ENCODE peak calls at places on chromosomes 12 and 14, in five cellular contexts. Z is HCT116, L is HepG2, O is GM12878, G is K562. W is an unnamed sample.

GRCh38 chr14:24231263-24232120 is 675 bp downstream of the NEDD8 start:
- DNase-seq in Z (no peak), L (peak; percentile 40), O (no peak), G (peak; percentile 17), W (no peak)

GRCh38 chr12:9721394-9722092 is 11.4 kb downstream of the CLECL1 start:
- DNase-seq in Z (no peak), L (peak; percentile 15), O (peak; percentile 77), G (no peak), W (no peak)

GRCh38 chr14:52068741-52069616 is at the start of gene NID2:
- DNase-seq in Z (no peak), L (peak; percentile 20), O (no peak), G (peak; percentile 32), W (peak; percentile 92)

GRCh38 chr12:108367436-108367835 is 28.3 kb upstream of the CMKLR1 start:
- DNase-seq in Z (no peak), L (no peak), O (no peak), G (no peak), W (no peak)

GRCh38 chr12:115004469-115005146 is 320.6 kb upstream of the TBX3 start:
- DNase-seq in Z (no peak), L (no peak), O (no peak), G (no peak), W (no peak)

GRCh38 chr12:9034095-9034494 is 44.7 kb downstream of the KLRG1 start:
- DNase-seq in Z (no peak), L (no peak), O (no peak), G (no peak), W (no peak)

GRCh38 chr12:6956332-6956727 is 5.2 kb downstream of the PTPN6 start:
- DNase-seq in Z (no peak), L (no peak), O (no peak), G (no peak), W (no peak)

GRCh38 chr14:89013698-89014569 is 189.5 kb downstream of the TTC8 start:
- DNase-seq in Z (no peak), L (no peak), O (no peak), G (no peak), W (no peak)

GRCh38 chr14:24442240-24443052 is at the start of gene SDR39U1:
- DNase-seq in Z (peak; percentile 97), L (peak; percentile 100), O (peak; percentile 99), G (peak; percentile 93), W (peak; percentile 94)

GRCh38 chr12:100752841-100753240 is 41.7 kb upstream of the ANO4 start:
- DNase-seq in Z (no peak), L (no peak), O (no peak), G (no peak), W (no peak)

GRCh38 chr12:127083028-127083949 is 1183.7 kb upstream of the TMEM132C start:
- DNase-seq in Z (peak; percentile 54), L (peak; percentile 59), O (peak; percentile 68), G (peak; percentile 81), W (no peak)

GRCh38 chr12:18882690-18883089 is 144.8 kb downstream of the CAPZA3 start:
- DNase-seq in Z (no peak), L (peak; percentile 5), O (no peak), G (no peak), W (no peak)

GRCh38 chr12:131415781-131416180 is 295.1 kb upstream of the SFSWAP start:
- DNase-seq in Z (peak; percentile 44), L (no peak), O (no peak), G (peak; percentile 92), W (peak; percentile 66)

GRCh38 chr14:33307691-33308369 is 369.2 kb downstream of the NPAS3 start:
- DNase-seq in Z (no peak), L (no peak), O (no peak), G (no peak), W (no peak)

GRCh38 chr14:58717821-58718220 is 80.1 kb downstream of the DACT1 start:
- DNase-seq in Z (no peak), L (no peak), O (no peak), G (no peak), W (no peak)

GRCh38 chr12:46711756-46712155 is 114.0 kb downstream of the SLC38A4 start:
- DNase-seq in Z (no peak), L (no peak), O (no peak), G (no peak), W (no peak)

GRCh38 chr12:44296624-44297197 is 460.8 kb downstream of the TMEM117 start:
- DNase-seq in Z (no peak), L (peak; percentile 66), O (no peak), G (no peak), W (no peak)

GRCh38 chr12:79156846-79157463 is 292.4 kb downstream of the SYT1 start:
- DNase-seq in Z (no peak), L (no peak), O (no peak), G (no peak), W (no peak)

GRCh38 chr12:32843528-32844095 is 53.0 kb downstream of the PKP2 start:
- DNase-seq in Z (no peak), L (no peak), O (no peak), G (no peak), W (no peak)

GRCh38 chr12:1217191-1217949 is 226.3 kb downstream of the ERC1 start:
- DNase-seq in Z (no peak), L (no peak), O (no peak), G (no peak), W (no peak)

GRCh38 chr12:119869720-119870119 is 7.4 kb downstream of the CIT start:
- DNase-seq in Z (peak; percentile 12), L (no peak), O (no peak), G (peak; percentile 16), W (no peak)

GRCh38 chr12:27542628-27543027 is 18.6 kb downstream of the PPFIBP1 start:
- DNase-seq in Z (no peak), L (no peak), O (no peak), G (no peak), W (no peak)

GRCh38 chr14:60758875-60759274 is 24.3 kb downstream of the MNAT1 start:
- DNase-seq in Z (no peak), L (no peak), O (no peak), G (no peak), W (no peak)

GRCh38 chr14:60757617-60758016 is 23.1 kb downstream of the MNAT1 start:
- DNase-seq in Z (no peak), L (no peak), O (no peak), G (no peak), W (no peak)

GRCh38 chr14:60760209-60760608 is 25.6 kb downstream of the MNAT1 start:
- DNase-seq in Z (no peak), L (no peak), O (no peak), G (no peak), W (no peak)

GRCh38 chr14:60753264-60754126 is 18.9 kb downstream of the MNAT1 start:
- DNase-seq in Z (no peak), L (no peak), O (peak; percentile 87), G (peak; percentile 11), W (no peak)

DNA sequence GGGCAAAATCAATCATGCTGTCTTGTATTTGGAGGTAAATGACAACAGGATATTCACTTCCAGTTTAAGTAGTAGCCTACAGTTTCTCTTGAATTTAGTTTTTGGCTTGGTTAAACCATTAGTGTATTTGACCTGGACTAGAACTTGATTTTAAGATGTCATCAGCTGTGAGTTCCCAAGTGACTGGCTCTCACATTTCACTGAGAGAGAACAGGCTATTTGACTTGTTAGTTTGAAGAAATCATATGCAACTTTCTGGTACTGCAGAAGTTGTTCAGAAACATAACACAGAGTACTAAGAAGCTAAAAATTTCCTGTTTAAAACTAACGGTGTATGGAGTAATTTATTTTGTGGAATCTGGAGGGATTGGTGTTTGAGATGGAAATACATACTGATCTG is 22.3 kb downstream of the MNAT1 start:
- DNase-seq in Z (no peak), L (no peak), O (no peak), G (no peak), W (no peak)
- H4K20me1 ChIP-seq in Z (peaks cover 4% of the 10 kb centered on the region), L (no peaks in the 10 kb centered on the region), O (no peaks in the 10 kb centered on the region), G (peaks cover 3% of the 10 kb centered on the region), W (no peaks in the 10 kb centered on the region)

DNA sequence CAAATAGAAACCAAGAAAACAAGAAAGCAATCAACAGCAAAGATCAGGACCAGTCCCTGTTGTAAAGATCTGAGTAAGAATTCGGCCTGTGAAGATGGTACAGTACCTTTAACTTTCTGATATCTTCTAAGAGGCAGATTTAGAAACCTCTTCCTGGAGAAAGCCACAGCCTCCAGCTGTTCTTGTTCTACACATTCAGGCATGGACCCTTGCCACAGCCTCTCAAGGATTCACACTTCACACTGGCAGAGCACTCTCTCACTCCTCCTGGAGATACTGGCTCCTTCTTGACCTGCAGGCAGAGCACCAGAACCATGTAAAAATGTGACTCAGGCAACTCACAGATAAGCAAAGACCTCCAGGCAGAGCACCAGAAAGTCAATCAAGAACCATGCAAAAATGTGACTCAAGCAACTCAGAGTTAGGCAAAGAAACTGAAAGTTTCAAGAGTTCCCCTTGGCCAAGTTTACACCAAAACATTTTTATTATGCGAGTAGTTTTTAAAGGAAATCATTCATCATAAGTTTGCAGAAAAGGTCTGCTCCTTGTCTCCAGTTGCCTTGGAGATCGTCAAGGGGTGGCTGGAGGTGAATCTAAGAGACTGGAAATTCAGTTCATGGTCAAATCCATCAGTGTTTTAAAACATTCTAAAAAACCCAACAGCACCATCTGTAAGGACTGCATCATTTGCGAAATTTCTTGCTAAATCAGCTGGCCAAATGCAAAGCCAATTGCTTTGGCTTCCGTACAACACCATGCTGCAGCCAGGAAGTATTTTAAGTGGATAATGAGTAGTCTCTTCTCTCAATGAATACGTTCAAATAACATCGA is 119.3 kb upstream of the MDM1 start:
- DNase-seq in Z (no peak), L (no peak), O (peak; percentile 88), G (peak; percentile 24), W (no peak)
- TF ChIP-seq ZNF274 in Z (no peak), L (no peak), O (no peak), G (no peak), W (no peak)

GRCh38 chr12:132476421-132476820 is 13.5 kb upstream of the FBRSL1 start:
- DNase-seq in Z (no peak), L (no peak), O (no peak), G (no peak), W (no peak)

GRCh38 chr12:132472386-132472785 is 17.6 kb upstream of the FBRSL1 start:
- DNase-seq in Z (no peak), L (no peak), O (no peak), G (no peak), W (no peak)

GRCh38 chr12:132475304-132476037 is 14.5 kb upstream of the FBRSL1 start:
- DNase-seq in Z (no peak), L (no peak), O (no peak), G (peak; percentile 55), W (no peak)

GRCh38 chr12:132476038-132476414 is 13.9 kb upstream of the FBRSL1 start:
- DNase-seq in Z (no peak), L (no peak), O (no peak), G (no peak), W (no peak)

DNA sequence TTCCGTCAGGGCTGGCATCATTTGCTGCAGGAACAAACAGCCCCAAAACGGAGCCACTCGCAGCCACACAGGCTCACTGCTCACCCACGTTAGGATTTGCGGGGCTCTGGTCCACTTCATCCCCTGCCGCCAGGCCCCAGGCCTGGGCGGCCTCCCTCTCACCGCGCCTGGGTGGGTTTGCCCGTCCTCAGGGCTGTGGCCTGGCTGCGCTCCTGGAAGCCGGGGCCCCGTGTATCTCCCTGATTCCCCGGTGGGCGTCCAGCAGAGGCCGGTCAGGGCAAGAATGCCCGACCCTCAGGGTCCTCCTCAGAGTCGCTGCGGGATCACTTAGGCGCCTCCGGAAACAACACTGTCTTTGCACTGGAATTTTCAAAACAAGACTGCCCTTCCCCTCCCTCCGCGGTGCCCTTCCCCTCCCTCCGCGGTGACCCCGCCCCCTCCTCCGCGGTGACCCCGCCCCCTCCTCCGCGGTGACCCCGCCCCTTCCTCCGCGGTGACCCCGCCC is 15.7 kb upstream of the FBRSL1 start:
- DNase-seq in Z (no peak), L (no peak), O (no peak), G (no peak), W (no peak)
- TF ChIP-seq SIN3A in Z (no peak), L (no peak), O (no peak), G (no peak), W (no peak)

GRCh38 chr12:122515275-122515674 is 11.5 kb downstream of the RSRC2 start:
- DNase-seq in Z (no peak), L (no peak), O (no peak), G (no peak), W (no peak)
- H4K20me1 ChIP-seq in Z (peaks cover 25% of the 10 kb centered on the region), L (peaks cover 38% of the 10 kb centered on the region), O (no peaks in the 10 kb centered on the region), G (no peaks in the 10 kb centered on the region), W (peaks cover 6% of the 10 kb centered on the region)

W was measured in H1.